ENCODE peak calls at places on chromosomes 13 and 19, in ten cellular contexts. S, F, Y, K, C, U, M, R, P and H are unnamed samples.

GRCh38 chr19:40322951-40323615 is 25.1 kb downstream of the C19orf47 start:
- DNase-seq in Y (no peak), U (no peak), S (no peak), K (no peak), P (no peak), M (no peak), C (no peak), F (no peak), R (no peak), H (no peak)

GRCh38 chr19:32652893-32653625 is 21.9 kb downstream of the ANKRD27 start:
- DNase-seq in P (peak), M (no peak), K (peak), Y (peak), F (peak), U (no peak), R (no peak), C (peak), S (peak), H (no peak)

GRCh38 chr19:3360494-3361383 is 5.6 kb upstream of the NFIC start:
- DNase-seq in K (no peak), Y (peak), F (no peak), P (peak), S (peak), M (peak), R (peak), C (peak), U (peak), H (no peak)

GRCh38 chr19:927044-927706 is 1.3 kb downstream of the ARID3A start:
- DNase-seq in Y (peak), S (peak), M (no peak), C (peak), P (no peak), F (no peak), R (no peak), U (peak), K (peak), H (no peak)

GRCh38 chr19:35328851-35329285 is at the start of gene CD22:
- DNase-seq in U (peak), M (no peak), R (no peak), K (no peak), F (no peak), S (no peak), P (no peak), C (no peak), Y (no peak), H (no peak)

GRCh38 chr13:79361299-79361698 is 44.8 kb downstream of the RBM26 start:
- DNase-seq in M (no peak), R (no peak), P (no peak), S (no peak), F (no peak), Y (no peak), C (no peak), U (no peak), K (no peak), H (no peak)

GRCh38 chr19:42140125-42140754 is 8.0 kb upstream of the POU2F2 start:
- DNase-seq in P (peak), U (no peak), C (peak), R (no peak), F (no peak), S (peak), Y (peak), M (peak), K (peak), H (no peak)

GRCh38 chr19:38900816-38901215 is 1.0 kb downstream of the NFKBIB start:
- DNase-seq in M (no peak), P (no peak), U (no peak), S (no peak), F (no peak), K (no peak), Y (no peak), R (no peak), C (peak), H (no peak)

GRCh38 chr19:5156231-5156986 is 184.2 kb downstream of the PTPRS start:
- DNase-seq in Y (no peak), S (no peak), R (no peak), U (peak), P (no peak), C (peak), M (no peak), F (no peak), K (no peak), H (no peak)

GRCh38 chr19:32287811-32288227 is 57.6 kb upstream of the ZNF507 start:
- DNase-seq in R (no peak), K (peak), Y (peak), S (peak), M (peak), F (peak), P (peak), C (peak), U (no peak), H (no peak)

GRCh38 chr19:49017666-49018351 is 918 bp upstream of the LHB start:
- DNase-seq in M (peak), C (peak), S (peak), Y (peak), R (no peak), P (no peak), F (no peak), K (peak), U (peak), H (no peak)

GRCh38 chr19:37969695-37970094 is 62.7 kb downstream of the SIPA1L3 start:
- DNase-seq in M (no peak), F (no peak), C (no peak), P (no peak), Y (no peak), U (no peak), S (no peak), K (no peak), R (no peak), H (no peak)

GRCh38 chr13:91539458-91540156 is 141.2 kb downstream of the GPC5 start:
- DNase-seq in F (no peak), C (no peak), K (no peak), R (no peak), P (no peak), S (no peak), M (no peak), Y (no peak), U (no peak), H (no peak)

GRCh38 chr13:113367771-113368170 is 3.8 kb upstream of the GRTP1 start:
- DNase-seq in U (no peak), K (no peak), S (no peak), Y (peak), P (no peak), F (no peak), M (no peak), R (no peak), C (no peak), H (peak)